ENCODE peak calls at places on chromosomes 11 and 22, in eight cellular contexts. One of them, this sample, is unnamed.

GRCh38 chr11:61327669-61328071 is 5.2 kb downstream of the DDB1 start:
- DNase-seq in OCI-LY7: no peak
- DNase-seq in hepatocyte: no peak
- DNase-seq in lower leg skin: no peak
- DNase-seq in tibial artery: no peak
- DNase-seq in psoas muscle: no peak
- DNase-seq in kidney epithelial cell: no peak
- DNase-seq in dorsolateral prefrontal cortex: no peak
- DNase-seq in this sample: no peak

GRCh38 chr11:84552791-84553190 is 1074.4 kb downstream of the DLG2 start:
- DNase-seq in OCI-LY7: no peak
- DNase-seq in hepatocyte: no peak
- DNase-seq in lower leg skin: no peak
- DNase-seq in tibial artery: no peak
- DNase-seq in psoas muscle: no peak
- DNase-seq in kidney epithelial cell: no peak
- DNase-seq in dorsolateral prefrontal cortex: no peak
- DNase-seq in this sample: no peak

GRCh38 chr11:44522294-44522693 is 43.2 kb upstream of the CD82 start:
- DNase-seq in OCI-LY7: no peak
- DNase-seq in hepatocyte: no peak
- DNase-seq in lower leg skin: no peak
- DNase-seq in tibial artery: no peak
- DNase-seq in psoas muscle: no peak
- DNase-seq in kidney epithelial cell: no peak
- DNase-seq in dorsolateral prefrontal cortex: no peak
- DNase-seq in this sample: no peak

GRCh38 chr11:17473071-17473744 is 3.4 kb downstream of the ABCC8 start:
- DNase-seq in OCI-LY7: no peak
- DNase-seq in hepatocyte: peak; percentile 50
- DNase-seq in lower leg skin: no peak
- DNase-seq in tibial artery: no peak
- DNase-seq in psoas muscle: no peak
- DNase-seq in kidney epithelial cell: no peak
- DNase-seq in dorsolateral prefrontal cortex: no peak
- DNase-seq in this sample: no peak

GRCh38 chr11:64841592-64842365 is 2.7 kb downstream of the CDC42BPG start:
- DNase-seq in OCI-LY7: no peak
- DNase-seq in hepatocyte: no peak
- DNase-seq in lower leg skin: no peak
- DNase-seq in tibial artery: no peak
- DNase-seq in psoas muscle: no peak
- DNase-seq in kidney epithelial cell: no peak
- DNase-seq in dorsolateral prefrontal cortex: no peak
- DNase-seq in this sample: no peak

GRCh38 chr22:44455151-44455962 is 42.7 kb downstream of the RTL6 start:
- DNase-seq in OCI-LY7: peak; percentile 92
- DNase-seq in hepatocyte: no peak
- DNase-seq in lower leg skin: peak; percentile 85
- DNase-seq in tibial artery: no peak
- DNase-seq in psoas muscle: no peak
- DNase-seq in kidney epithelial cell: no peak
- DNase-seq in dorsolateral prefrontal cortex: no peak
- DNase-seq in this sample: no peak

GRCh38 chr11:133078591-133079179 is 453.6 kb downstream of the OPCML start:
- DNase-seq in OCI-LY7: peak; percentile 43
- DNase-seq in hepatocyte: peak; percentile 76
- DNase-seq in lower leg skin: no peak
- DNase-seq in tibial artery: no peak
- DNase-seq in psoas muscle: no peak
- DNase-seq in kidney epithelial cell: no peak
- DNase-seq in dorsolateral prefrontal cortex: peak; percentile 51
- DNase-seq in this sample: no peak

GRCh38 chr11:118602331-118602730 is 5.1 kb upstream of the PHLDB1 start:
- DNase-seq in OCI-LY7: no peak
- DNase-seq in hepatocyte: no peak
- DNase-seq in lower leg skin: no peak
- DNase-seq in tibial artery: no peak
- DNase-seq in psoas muscle: no peak
- DNase-seq in kidney epithelial cell: no peak
- DNase-seq in dorsolateral prefrontal cortex: no peak
- DNase-seq in this sample: no peak

GRCh38 chr11:86477495-86478155 is 102.9 kb downstream of the CCDC81 start:
- DNase-seq in OCI-LY7: no peak
- DNase-seq in hepatocyte: no peak
- DNase-seq in lower leg skin: peak; percentile 63
- DNase-seq in tibial artery: no peak
- DNase-seq in psoas muscle: no peak
- DNase-seq in kidney epithelial cell: no peak
- DNase-seq in dorsolateral prefrontal cortex: no peak
- DNase-seq in this sample: no peak

GRCh38 chr11:10935015-10935564 is 77.2 kb upstream of the ZBED5 start:
- DNase-seq in OCI-LY7: no peak
- DNase-seq in hepatocyte: no peak
- DNase-seq in lower leg skin: no peak
- DNase-seq in tibial artery: no peak
- DNase-seq in psoas muscle: no peak
- DNase-seq in kidney epithelial cell: no peak
- DNase-seq in dorsolateral prefrontal cortex: no peak
- DNase-seq in this sample: no peak

GRCh38 chr11:73945396-73945795 is 5.4 kb upstream of the DNAJB13 start:
- DNase-seq in OCI-LY7: no peak
- DNase-seq in hepatocyte: no peak
- DNase-seq in lower leg skin: peak; percentile 3
- DNase-seq in tibial artery: no peak
- DNase-seq in psoas muscle: no peak
- DNase-seq in kidney epithelial cell: no peak
- DNase-seq in dorsolateral prefrontal cortex: no peak
- DNase-seq in this sample: no peak

GRCh38 chr11:33002143-33002542 is 13.5 kb upstream of the DEPDC7 start:
- DNase-seq in OCI-LY7: no peak
- DNase-seq in hepatocyte: no peak
- DNase-seq in lower leg skin: no peak
- DNase-seq in tibial artery: no peak
- DNase-seq in psoas muscle: no peak
- DNase-seq in kidney epithelial cell: no peak
- DNase-seq in dorsolateral prefrontal cortex: no peak
- DNase-seq in this sample: no peak

GRCh38 chr22:40426671-40427070 is 56.3 kb downstream of the SGSM3 start:
- DNase-seq in OCI-LY7: no peak
- DNase-seq in hepatocyte: no peak
- DNase-seq in lower leg skin: no peak
- DNase-seq in tibial artery: peak; percentile 44
- DNase-seq in psoas muscle: peak; percentile 76
- DNase-seq in kidney epithelial cell: no peak
- DNase-seq in dorsolateral prefrontal cortex: no peak
- DNase-seq in this sample: no peak

GRCh38 chr11:100689141-100689540 is 2.1 kb downstream of the ARHGAP42 start:
- DNase-seq in OCI-LY7: no peak
- DNase-seq in hepatocyte: no peak
- DNase-seq in lower leg skin: no peak
- DNase-seq in tibial artery: no peak
- DNase-seq in psoas muscle: no peak
- DNase-seq in kidney epithelial cell: no peak
- DNase-seq in dorsolateral prefrontal cortex: no peak
- DNase-seq in this sample: no peak

GRCh38 chr11:118924591-118925585 is 838 bp downstream of the BCL9L start:
- DNase-seq in OCI-LY7: peak; percentile 72
- DNase-seq in hepatocyte: peak; percentile 78
- DNase-seq in lower leg skin: peak; percentile 95
- DNase-seq in tibial artery: peak; percentile 83
- DNase-seq in psoas muscle: peak; percentile 78
- DNase-seq in kidney epithelial cell: no peak
- DNase-seq in dorsolateral prefrontal cortex: no peak
- DNase-seq in this sample: no peak

GRCh38 chr11:118435233-118435892 is 929 bp upstream of the KMT2A start:
- DNase-seq in OCI-LY7: peak; percentile 97
- DNase-seq in hepatocyte: peak; percentile 64
- DNase-seq in lower leg skin: peak; percentile 86
- DNase-seq in tibial artery: peak; percentile 74
- DNase-seq in psoas muscle: peak; percentile 62
- DNase-seq in kidney epithelial cell: no peak
- DNase-seq in dorsolateral prefrontal cortex: peak; percentile 36
- DNase-seq in this sample: no peak

GRCh38 chr11:15347969-15348734 is 233.4 kb downstream of the INSC start:
- DNase-seq in OCI-LY7: no peak
- DNase-seq in hepatocyte: no peak
- DNase-seq in lower leg skin: no peak
- DNase-seq in tibial artery: no peak
- DNase-seq in psoas muscle: no peak
- DNase-seq in kidney epithelial cell: no peak
- DNase-seq in dorsolateral prefrontal cortex: no peak
- DNase-seq in this sample: no peak

GRCh38 chr11:80596291-80596810 is 1155.5 kb upstream of the TENM4 start:
- DNase-seq in OCI-LY7: no peak
- DNase-seq in hepatocyte: no peak
- DNase-seq in lower leg skin: no peak
- DNase-seq in tibial artery: no peak
- DNase-seq in psoas muscle: no peak
- DNase-seq in kidney epithelial cell: no peak
- DNase-seq in dorsolateral prefrontal cortex: no peak
- DNase-seq in this sample: no peak

GRCh38 chr22:47148510-47148909 is 386.1 kb downstream of the TBC1D22A start:
- DNase-seq in OCI-LY7: no peak
- DNase-seq in hepatocyte: no peak
- DNase-seq in lower leg skin: no peak
- DNase-seq in tibial artery: no peak
- DNase-seq in psoas muscle: no peak
- DNase-seq in kidney epithelial cell: no peak
- DNase-seq in dorsolateral prefrontal cortex: no peak
- DNase-seq in this sample: no peak
- H3K4me3 ChIP-seq in OCI-LY7: no peak overlapping the region
- H3K4me3 ChIP-seq in hepatocyte: no peak overlapping the region
- H3K4me3 ChIP-seq in lower leg skin: no peak overlapping the region
- H3K4me3 ChIP-seq in tibial artery: no peak overlapping the region
- H3K4me3 ChIP-seq in psoas muscle: no peak overlapping the region
- H3K4me3 ChIP-seq in kidney epithelial cell: no peak overlapping the region
- H3K4me3 ChIP-seq in dorsolateral prefrontal cortex: no peak overlapping the region
- H3K4me3 ChIP-seq in this sample: no peak overlapping the region

DNA sequence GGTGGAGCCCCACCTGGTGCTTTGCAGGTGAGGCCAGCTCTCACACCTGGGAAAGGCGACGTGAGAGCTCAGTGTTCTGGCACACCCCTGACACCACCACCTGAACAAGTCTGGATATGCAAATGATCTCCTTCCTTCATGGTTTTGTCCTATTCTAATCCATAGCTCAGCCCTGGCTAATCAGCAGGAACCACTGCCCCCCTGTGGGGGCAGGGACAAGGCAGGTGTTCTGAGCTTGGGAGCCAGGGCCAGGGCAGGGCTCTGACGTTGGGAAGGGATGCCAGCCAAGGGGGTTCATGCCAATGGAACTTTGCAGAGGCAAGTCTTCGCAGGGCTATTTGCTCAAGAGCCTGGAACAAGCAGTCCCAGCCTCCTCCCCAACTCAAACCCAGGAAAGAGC is 144.2 kb downstream of the TRIM29 start:
- DNase-seq in OCI-LY7: no peak
- DNase-seq in hepatocyte: no peak
- DNase-seq in lower leg skin: peak; percentile 88
- DNase-seq in tibial artery: no peak
- DNase-seq in psoas muscle: no peak
- DNase-seq in kidney epithelial cell: no peak
- DNase-seq in dorsolateral prefrontal cortex: no peak
- DNase-seq in this sample: no peak
- TF ChIP-seq CTCF in OCI-LY7: no peak
- TF ChIP-seq CTCF in hepatocyte: peak; percentile 3
- TF ChIP-seq CTCF in lower leg skin: no peak
- TF ChIP-seq CTCF in tibial artery: no peak
- TF ChIP-seq CTCF in psoas muscle: no peak
- TF ChIP-seq CTCF in kidney epithelial cell: no peak
- TF ChIP-seq CTCF in dorsolateral prefrontal cortex: no peak
- TF ChIP-seq CTCF in this sample: no peak

DNA sequence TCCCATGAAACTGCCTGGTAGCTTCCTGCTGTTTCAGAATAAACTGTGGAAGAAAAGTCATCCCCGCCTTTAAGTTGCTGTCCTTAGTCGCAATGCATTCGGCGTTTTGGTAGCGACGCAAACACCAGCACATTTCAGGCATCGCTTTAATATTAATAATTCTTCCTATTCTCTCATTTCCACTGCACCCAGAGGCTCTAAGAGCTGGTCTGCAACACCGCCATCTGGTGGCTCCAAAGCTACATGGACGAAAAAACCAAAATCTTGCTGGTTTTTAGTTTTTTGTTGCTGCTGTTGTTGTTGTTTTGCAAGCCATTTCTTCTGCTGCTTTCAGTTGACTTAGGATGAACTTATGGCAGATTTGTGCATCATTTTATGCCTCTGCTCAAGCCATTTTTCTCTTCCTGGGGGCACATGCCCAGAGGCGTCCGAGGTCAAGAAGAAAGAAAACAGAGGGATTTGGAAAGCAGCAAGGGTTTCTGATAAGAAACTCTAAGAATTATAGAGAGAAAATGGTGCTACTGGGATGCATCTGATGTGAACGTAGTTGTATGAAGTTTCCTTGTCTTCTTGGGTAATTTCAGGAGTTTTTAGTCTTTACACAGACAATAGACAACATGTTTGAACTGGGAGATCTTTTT is 345.4 kb upstream of the KIRREL3 start:
- DNase-seq in OCI-LY7: peak; percentile 35
- DNase-seq in hepatocyte: peak; percentile 64
- DNase-seq in lower leg skin: no peak
- DNase-seq in tibial artery: no peak
- DNase-seq in psoas muscle: no peak
- DNase-seq in kidney epithelial cell: no peak
- DNase-seq in dorsolateral prefrontal cortex: peak; percentile 31
- DNase-seq in this sample: peak; percentile 4
- H3K4me3 ChIP-seq in OCI-LY7: no peak overlapping the region
- H3K4me3 ChIP-seq in hepatocyte: no peak overlapping the region
- H3K4me3 ChIP-seq in lower leg skin: no peak overlapping the region
- H3K4me3 ChIP-seq in tibial artery: no peak overlapping the region
- H3K4me3 ChIP-seq in psoas muscle: no peak overlapping the region
- H3K4me3 ChIP-seq in kidney epithelial cell: no peak overlapping the region
- H3K4me3 ChIP-seq in dorsolateral prefrontal cortex: peak overlapping the region; percentile 9
- H3K4me3 ChIP-seq in this sample: no peak overlapping the region

DNA sequence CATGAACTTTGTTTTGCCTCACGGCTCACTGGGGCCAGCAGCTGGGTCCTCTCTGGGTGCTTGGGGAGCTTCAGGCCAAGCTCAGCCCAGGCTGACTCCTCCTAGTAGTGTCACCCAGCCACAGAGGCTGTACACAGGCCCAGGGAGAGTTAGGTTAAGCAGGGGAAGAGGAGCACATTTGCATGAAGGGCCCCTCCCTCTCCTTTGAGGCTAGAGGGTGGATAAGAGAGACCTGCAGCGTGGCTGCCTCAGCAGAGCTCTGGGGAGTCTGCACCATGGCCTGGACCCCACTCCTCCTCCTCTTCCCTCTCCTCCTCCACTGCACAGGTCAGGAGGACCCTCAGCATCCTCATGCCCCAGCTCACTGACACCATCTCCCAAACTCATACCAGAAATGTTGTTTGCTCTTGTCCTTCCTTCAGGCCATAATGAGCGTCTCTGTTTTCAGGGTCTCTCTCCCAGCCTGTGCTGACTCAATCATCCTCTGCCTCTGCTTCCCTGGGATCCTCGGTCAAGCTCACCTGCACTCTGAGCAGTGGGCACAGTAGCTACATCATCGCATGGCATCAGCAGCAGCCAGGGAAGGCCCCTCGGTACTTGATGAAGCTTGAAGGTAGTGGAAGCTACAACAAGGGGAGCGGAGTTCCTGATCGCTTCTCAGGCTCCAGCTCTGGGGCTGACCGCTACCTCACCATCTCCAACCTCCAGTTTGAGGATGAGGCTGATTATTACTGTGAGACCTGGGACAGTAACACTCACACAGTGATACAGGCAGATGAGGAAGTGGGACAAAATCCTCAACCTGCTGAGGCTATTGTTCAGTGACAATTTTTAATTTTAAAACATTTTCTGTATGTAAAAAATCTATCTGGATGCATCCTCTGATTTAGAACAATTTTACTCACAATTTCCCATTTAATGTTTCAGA is 82.4 kb upstream of the VPREB1 start:
- DNase-seq in OCI-LY7: peak; percentile 95
- DNase-seq in hepatocyte: no peak
- DNase-seq in lower leg skin: no peak
- DNase-seq in tibial artery: no peak
- DNase-seq in psoas muscle: no peak
- DNase-seq in kidney epithelial cell: no peak
- DNase-seq in dorsolateral prefrontal cortex: no peak
- DNase-seq in this sample: no peak
- TF ChIP-seq CTCF in OCI-LY7: no peak
- TF ChIP-seq CTCF in hepatocyte: no peak
- TF ChIP-seq CTCF in lower leg skin: no peak
- TF ChIP-seq CTCF in tibial artery: no peak
- TF ChIP-seq CTCF in psoas muscle: no peak
- TF ChIP-seq CTCF in kidney epithelial cell: no peak
- TF ChIP-seq CTCF in dorsolateral prefrontal cortex: no peak
- TF ChIP-seq CTCF in this sample: no peak

This sample was measured in HFF-Myc.